ENCODE peak calls at places on chromosome X, in five cellular contexts. F is iris pigment epithelial cell, G is small intestine, N is Caki2, U is H9. P is an unnamed sample.

GRCh38 chrX:124592745-124593144 is 246.4 kb downstream of the SH2D1A start:
- DNase-seq in F (no peak), U (no peak), N (no peak), G (no peak), P (no peak)

GRCh38 chrX:133297284-133297683 is 79.1 kb upstream of the TFDP3 start:
- DNase-seq in U (no peak), N (peak), G (no peak), F (peak), P (no peak)

GRCh38 chrX:124426824-124427223 is 80.5 kb downstream of the SH2D1A start:
- DNase-seq in U (no peak), G (peak), N (no peak), F (no peak), P (no peak)

GRCh38 chrX:72054776-72055495 is 76.8 kb downstream of the RTL5 start:
- DNase-seq in N (no peak), U (peak), F (no peak), G (no peak), P (no peak)

GRCh38 chrX:56920338-56920997 is 74.9 kb downstream of the SPIN3 start:
- DNase-seq in N (no peak), F (no peak), U (no peak), G (no peak), P (no peak)

GRCh38 chrX:148958896-148959295 is 458.5 kb downstream of the AFF2 start:
- DNase-seq in N (no peak), G (no peak), F (no peak), U (no peak), P (no peak)

GRCh38 chrX:145923376-145923775 is 105.7 kb downstream of the SLITRK2 start:
- DNase-seq in U (peak), F (no peak), G (no peak), N (no peak), P (no peak)

GRCh38 chrX:46444011-46444410 is 101.2 kb downstream of the ZNF674 start:
- DNase-seq in N (peak), U (no peak), G (no peak), F (peak), P (no peak)

GRCh38 chrX:153474718-153475117 is 4.3 kb upstream of the HAUS7 start:
- DNase-seq in N (no peak), U (no peak), G (peak), F (peak), P (no peak)

GRCh38 chrX:150365953-150366911 is 3.1 kb downstream of the MAMLD1 start:
- DNase-seq in N (peak), U (peak), F (peak), G (no peak), P (no peak)

GRCh38 chrX:111543212-111543762 is 31.8 kb downstream of the SERTM2 start:
- DNase-seq in U (peak), F (no peak), G (no peak), N (no peak), P (no peak)

GRCh38 chrX:69424161-69424560 is 80.0 kb upstream of the NALF2 start:
- DNase-seq in U (no peak), F (peak), N (no peak), G (no peak), P (no peak)

GRCh38 chrX:68060506-68061205 is 372.6 kb downstream of the OPHN1 start:
- DNase-seq in F (no peak), G (no peak), N (no peak), U (peak), P (no peak)

GRCh38 chrX:68375803-68376202 is 57.5 kb downstream of the OPHN1 start:
- DNase-seq in G (no peak), U (no peak), N (no peak), F (no peak), P (no peak)

GRCh38 chrX:136710324-136710951 is 62.5 kb downstream of the CD40LG start:
- DNase-seq in F (peak), U (no peak), G (no peak), N (peak), P (no peak)

GRCh38 chrX:22192419-22193086 is 80.2 kb upstream of the CBLL2 start:
- DNase-seq in G (peak), N (peak), U (peak), F (peak), P (peak)

GRCh38 chrX:134406230-134406794 is 53.7 kb upstream of the HPRT1 start:
- DNase-seq in G (peak), N (no peak), U (no peak), F (no peak), P (no peak)

GRCh38 chrX:46791927-46792825 is 33.3 kb upstream of the SLC9A7 start:
- DNase-seq in U (peak), N (peak), F (peak), G (peak), P (no peak)

GRCh38 chrX:98194036-98194435 is 1310.3 kb downstream of the RPA4 start:
- DNase-seq in U (no peak), F (no peak), N (no peak), G (no peak), P (no peak)

GRCh38 chrX:13938053-13938765 is 91.5 kb downstream of the GEMIN8 start:
- DNase-seq in G (peak), F (no peak), N (no peak), U (peak), P (no peak)

GRCh38 chrX:13287816-13288215 is 32.0 kb downstream of the ATXN3L start:
- DNase-seq in G (no peak), F (peak), N (no peak), U (no peak), P (no peak)

GRCh38 chrX:74492720-74493201 is 71.5 kb downstream of the SLC16A2 start:
- DNase-seq in F (no peak), G (no peak), U (peak), N (no peak), P (no peak)

GRCh38 chrX:37958493-37959211 is 47.7 kb upstream of the SYTL5 start:
- DNase-seq in N (no peak), U (no peak), G (no peak), F (peak), P (no peak)

GRCh38 chrX:120380699-120381098 is 18.8 kb downstream of the ATP1B4 start:
- DNase-seq in F (peak), G (peak), U (peak), N (peak), P (peak)

GRCh38 chrX:153779891-153780677 is 757 bp upstream of the SRPK3 start:
- DNase-seq in G (no peak), F (no peak), U (no peak), N (no peak), P (no peak)

GRCh38 chrX:14872355-14872754 is 514 bp downstream of the FANCB start:
- DNase-seq in U (no peak), G (no peak), F (no peak), N (no peak), P (no peak)

GRCh38 chrX:40402771-40403533 is 177.8 kb upstream of the ATP6AP2 start:
- DNase-seq in F (peak), G (peak), U (no peak), N (peak), P (no peak)

GRCh38 chrX:13808865-13809264 is 8.0 kb downstream of the GPM6B start:
- DNase-seq in F (peak), G (no peak), U (no peak), N (no peak), P (no peak)

GRCh38 chrX:155612312-155613224 is at the start of gene TMLHE:
- DNase-seq in N (peak), G (peak), F (peak), U (peak), P (no peak)

GRCh38 chrX:56233682-56234081 is 1.5 kb downstream of the KLF8 start:
- DNase-seq in U (peak), F (no peak), N (peak), G (no peak), P (no peak)

GRCh38 chrX:107715331-107716044 is 60.1 kb downstream of the TSC22D3 start:
- DNase-seq in N (no peak), F (no peak), G (peak), U (no peak), P (no peak)

GRCh38 chrX:119236599-119237525 is 777 bp downstream of the PGRMC1 start:
- DNase-seq in G (peak), N (peak), U (no peak), F (peak), P (no peak)